ENCODE peak calls at places on chromosomes 4 and X, in ten cellular contexts. X, E, G, L, Q, S, F, B, V and M are unnamed samples.

GRCh38 chr4:118729287-118730286 is 44.4 kb downstream of the METTL14 start:
- DNase-seq in X (no peak), E (no peak), G (no peak), L (no peak), Q (no peak), S (no peak), F (no peak), B (no peak), V (peak; percentile 82), M (no peak)

GRCh38 chrX:41779058-41779564 is 55.1 kb downstream of the GPR82 start:
- DNase-seq in X (no peak), E (peak; percentile 47), G (no peak), L (no peak), Q (no peak), S (no peak), F (peak; percentile 79), B (no peak), V (peak; percentile 73), M (no peak)

GRCh38 chrX:22310779-22311178 is 38.1 kb downstream of the CBLL2 start:
- DNase-seq in X (no peak), E (no peak), G (no peak), L (no peak), Q (no peak), S (no peak), F (no peak), B (no peak), V (peak; percentile 59), M (no peak)

GRCh38 chr4:14583752-14584151 is 418.5 kb upstream of the CPEB2 start:
- DNase-seq in X (no peak), E (no peak), G (no peak), L (no peak), Q (no peak), S (no peak), F (no peak), B (no peak), V (no peak), M (no peak)

GRCh38 chrX:30741545-30741944 is 88.3 kb downstream of the GK start:
- DNase-seq in X (no peak), E (no peak), G (no peak), L (no peak), Q (no peak), S (no peak), F (no peak), B (no peak), V (no peak), M (no peak)

GRCh38 chr4:38583102-38583501 is 80.9 kb upstream of the KLF3 start:
- DNase-seq in X (no peak), E (no peak), G (no peak), L (no peak), Q (no peak), S (no peak), F (no peak), B (no peak), V (no peak), M (no peak)

GRCh38 chr4:6692806-6693205 is 872 bp upstream of the S100P start:
- DNase-seq in X (no peak), E (no peak), G (no peak), L (no peak), Q (no peak), S (no peak), F (no peak), B (no peak), V (no peak), M (no peak)

GRCh38 chrX:16223385-16223784 is 56.1 kb downstream of the MAGEB17 start:
- DNase-seq in X (no peak), E (no peak), G (no peak), L (no peak), Q (no peak), S (no peak), F (no peak), B (no peak), V (no peak), M (no peak)

GRCh38 chrX:97860206-97860605 is 976.5 kb downstream of the RPA4 start:
- DNase-seq in X (no peak), E (no peak), G (no peak), L (no peak), Q (no peak), S (no peak), F (no peak), B (no peak), V (peak; percentile 61), M (no peak)

GRCh38 chrX:39307488-39307887 is 506.2 kb downstream of the MID1IP1 start:
- DNase-seq in X (no peak), E (no peak), G (no peak), L (no peak), Q (no peak), S (no peak), F (no peak), B (no peak), V (no peak), M (no peak)

GRCh38 chrX:3939967-3940610 is 226.6 kb upstream of the PRKX start:
- DNase-seq in X (no peak), E (peak; percentile 15), G (no peak), L (peak; percentile 25), Q (peak; percentile 32), S (no peak), F (peak; percentile 11), B (no peak), V (peak; percentile 6), M (no peak)

GRCh38 chr4:85606505-85606904 is 131.6 kb downstream of the ARHGAP24 start:
- DNase-seq in X (no peak), E (no peak), G (no peak), L (no peak), Q (no peak), S (no peak), F (no peak), B (no peak), V (no peak), M (no peak)
- H3K27ac ChIP-seq in X (no peak overlapping the region), E (no peak overlapping the region), G (no peak overlapping the region), L (no peak overlapping the region), Q (no peak overlapping the region), S (no peak overlapping the region), F (no peak overlapping the region), B (no peak overlapping the region), V (no peak overlapping the region), M (no peak overlapping the region)

DNA sequence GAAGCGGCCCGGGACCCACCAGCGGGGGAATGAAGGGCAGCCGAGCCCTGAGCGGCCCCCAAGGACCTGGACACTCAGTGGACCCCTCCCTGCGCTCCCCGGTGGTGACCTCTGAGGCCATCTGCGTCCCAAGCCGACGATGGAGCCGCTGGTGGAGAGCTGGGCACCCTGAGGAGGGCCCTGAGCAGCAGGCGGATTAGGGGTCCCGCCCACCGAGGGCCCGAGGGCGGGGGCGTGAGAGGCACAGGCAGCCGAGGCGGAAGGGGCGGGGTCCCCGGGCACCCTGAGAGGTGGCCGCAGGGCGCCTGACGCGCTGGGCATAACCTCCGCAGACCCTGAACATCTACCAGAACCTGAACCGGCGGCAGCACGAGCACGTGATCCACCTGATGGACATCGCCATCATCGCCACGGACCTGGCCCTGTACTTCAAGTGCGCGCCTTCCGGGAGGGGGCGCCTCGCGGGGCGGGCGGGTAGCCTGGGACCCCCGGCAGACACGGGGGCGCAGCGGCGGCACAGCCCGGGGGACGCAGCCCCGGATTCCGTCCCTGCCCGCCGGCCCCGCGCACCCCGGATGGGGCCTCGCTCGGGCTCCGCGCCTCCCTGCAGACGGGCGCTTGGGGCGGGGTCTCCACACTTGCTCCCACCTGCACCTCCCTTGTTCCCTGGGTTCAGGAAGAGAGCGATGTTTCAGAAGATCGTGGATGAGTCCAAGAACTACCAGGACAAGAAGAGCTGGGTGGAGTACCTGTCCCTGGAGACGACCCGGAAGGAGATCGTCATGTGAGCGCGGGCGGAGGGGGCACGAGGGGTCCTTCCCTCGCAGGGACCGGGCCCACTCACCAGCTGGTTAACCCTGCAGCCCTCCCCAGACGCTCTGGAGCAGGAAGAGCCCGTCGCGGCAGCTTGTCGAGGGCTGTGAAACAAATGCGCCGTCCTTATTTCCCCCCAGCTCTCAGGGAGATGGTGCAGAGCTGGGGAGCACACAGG is 10.3 kb downstream of the ATP5ME start:
- DNase-seq in X (peak; percentile 70), E (no peak), G (peak; percentile 86), L (peak; percentile 38), Q (no peak), S (no peak), F (no peak), B (peak; percentile 88), V (no peak), M (peak; percentile 48)
- H3K27ac ChIP-seq in X (no peak overlapping the region), E (no peak overlapping the region), G (peak overlapping the region; percentile 69), L (no peak overlapping the region), Q (peak overlapping the region; percentile 61), S (no peak overlapping the region), F (no peak overlapping the region), B (no peak overlapping the region), V (no peak overlapping the region), M (peak overlapping the region; percentile 71)

DNA sequence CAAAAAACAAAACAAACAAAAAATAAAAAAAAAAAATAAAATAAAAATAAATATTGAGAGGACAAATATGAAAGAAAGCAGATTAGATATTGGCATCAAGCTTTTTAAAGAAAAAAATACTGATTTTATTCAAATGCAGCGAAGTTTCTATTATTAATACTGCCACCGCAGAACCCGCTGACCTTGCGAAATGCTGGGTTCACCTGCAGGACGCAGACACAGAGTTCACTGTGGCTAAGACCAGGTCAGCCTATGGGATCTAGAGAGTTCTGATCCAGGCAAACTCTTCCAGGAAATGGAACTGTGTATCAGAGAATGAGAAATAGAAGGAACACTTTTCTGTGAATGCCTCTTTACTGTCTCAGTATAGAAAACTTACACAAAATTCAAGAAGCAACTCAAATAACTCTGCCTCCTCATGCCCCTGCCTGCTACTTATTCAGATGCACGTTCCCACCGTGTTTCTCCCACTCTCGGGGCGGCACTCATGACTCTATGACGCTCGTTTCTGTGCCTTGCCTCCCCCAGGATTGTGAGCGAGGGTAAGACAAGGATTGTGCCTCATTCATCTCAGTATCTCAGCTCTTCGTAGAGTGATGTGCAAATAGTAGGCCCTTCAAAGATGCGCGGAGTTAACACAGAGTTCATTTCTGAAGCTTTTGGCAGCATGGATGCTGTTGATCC is 44.2 kb upstream of the TLR3 start:
- DNase-seq in X (no peak), E (no peak), G (no peak), L (no peak), Q (no peak), S (no peak), F (no peak), B (no peak), V (no peak), M (no peak)
- H3K27ac ChIP-seq in X (no peak overlapping the region), E (no peak overlapping the region), G (no peak overlapping the region), L (no peak overlapping the region), Q (no peak overlapping the region), S (no peak overlapping the region), F (no peak overlapping the region), B (no peak overlapping the region), V (no peak overlapping the region), M (no peak overlapping the region)

GRCh38 chr4:138051157-138051556 is 191.0 kb downstream of the SLC7A11 start:
- DNase-seq in X (no peak), E (no peak), G (no peak), L (no peak), Q (no peak), S (no peak), F (no peak), B (no peak), V (peak; percentile 76), M (no peak)

GRCh38 chr4:138055890-138056289 is 186.3 kb downstream of the SLC7A11 start:
- DNase-seq in X (no peak), E (no peak), G (no peak), L (no peak), Q (no peak), S (no peak), F (no peak), B (no peak), V (peak; percentile 72), M (no peak)

GRCh38 chr4:138050601-138051000 is 191.5 kb downstream of the SLC7A11 start:
- DNase-seq in X (no peak), E (no peak), G (no peak), L (peak; percentile 82), Q (no peak), S (no peak), F (no peak), B (no peak), V (no peak), M (no peak)

GRCh38 chr4:138056541-138056940 is 185.6 kb downstream of the SLC7A11 start:
- DNase-seq in X (no peak), E (no peak), G (no peak), L (no peak), Q (no peak), S (no peak), F (no peak), B (no peak), V (no peak), M (no peak)

GRCh38 chr4:138053601-138054322 is 188.4 kb downstream of the SLC7A11 start:
- DNase-seq in X (no peak), E (peak; percentile 61), G (no peak), L (peak; percentile 82), Q (no peak), S (no peak), F (peak; percentile 61), B (no peak), V (peak; percentile 94), M (no peak)
- H3K27ac ChIP-seq in X (no peak overlapping the region), E (peak overlapping the region; percentile 51), G (no peak overlapping the region), L (no peak overlapping the region), Q (no peak overlapping the region), S (no peak overlapping the region), F (peak overlapping the region; percentile 23), B (no peak overlapping the region), V (peak overlapping the region; percentile 55), M (no peak overlapping the region)